ENCODE peak calls at places on chromosomes 5 and 9, in seven cellular contexts. M, F, T, B, V, G and K are unnamed samples.

GRCh38 chr5:109588281-109589035 is 101.3 kb upstream of the MAN2A1 start:
- DNase-seq in M (no peak), F (no peak), T (no peak), B (no peak), V (no peak), G (no peak), K (no peak)

GRCh38 chr9:70421020-70421271 is 6.5 kb upstream of the KLF9 start:
- DNase-seq in M (no peak), F (no peak), T (no peak), B (no peak), V (no peak), G (no peak), K (no peak)

GRCh38 chr5:39638803-39639202 is 214.0 kb upstream of the DAB2 start:
- DNase-seq in M (no peak), F (no peak), T (no peak), B (no peak), V (no peak), G (no peak), K (no peak)

GRCh38 chr5:153483482-153483881 is 7.0 kb upstream of the GRIA1 start:
- DNase-seq in M (no peak), F (no peak), T (no peak), B (no peak), V (no peak), G (no peak), K (no peak)

GRCh38 chr9:114099523-114100270 is 605 bp upstream of the KIF12 start:
- DNase-seq in M (no peak), F (no peak), T (no peak), B (no peak), V (no peak), G (no peak), K (no peak)

GRCh38 chr9:89915187-89915586 is 310.4 kb downstream of the GADD45G start:
- DNase-seq in M (no peak), F (no peak), T (no peak), B (no peak), V (no peak), G (no peak), K (no peak)

GRCh38 chr5:21654-22233 is 70.2 kb upstream of the PLEKHG4B start:
- DNase-seq in M (no peak), F (no peak), T (no peak), B (no peak), V (no peak), G (no peak), K (no peak)

GRCh38 chr9:38062498-38063362 is 6.3 kb downstream of the SHB start:
- DNase-seq in M (no peak), F (no peak), T (peak), B (no peak), V (no peak), G (peak), K (no peak)

GRCh38 chr5:116455061-116455460 is 119.6 kb downstream of the SEMA6A start:
- DNase-seq in M (no peak), F (no peak), T (no peak), B (no peak), V (no peak), G (no peak), K (no peak)

GRCh38 chr5:127041571-127041970 is 11.2 kb upstream of the MARCHF3 start:
- DNase-seq in M (no peak), F (no peak), T (peak), B (no peak), V (no peak), G (no peak), K (no peak)

GRCh38 chr5:98770158-98770910 is 3.1 kb upstream of the RGMB start:
- DNase-seq in M (no peak), F (no peak), T (peak), B (peak), V (no peak), G (peak), K (peak)

GRCh38 chr9:91346644-91347043 is 15.1 kb downstream of the AUH start:
- DNase-seq in M (no peak), F (no peak), T (no peak), B (no peak), V (no peak), G (no peak), K (no peak)

GRCh38 chr9:120366646-120367019 is 213.3 kb downstream of the CDK5RAP2 start:
- DNase-seq in M (no peak), F (no peak), T (peak), B (no peak), V (no peak), G (peak), K (no peak)

GRCh38 chr5:119370521-119370920 is 14.7 kb downstream of the TNFAIP8 start:
- DNase-seq in M (no peak), F (no peak), T (no peak), B (no peak), V (no peak), G (no peak), K (no peak)

GRCh38 chr5:116032094-116032517 is at the start of gene ARL14EPL:
- DNase-seq in M (no peak), F (no peak), T (peak), B (peak), V (peak), G (peak), K (no peak)

GRCh38 chr9:86573886-86574285 is 219.7 kb upstream of the TUT7 start:
- DNase-seq in M (no peak), F (no peak), T (no peak), B (no peak), V (no peak), G (no peak), K (no peak)

GRCh38 chr9:122354536-122355199 is 16.2 kb upstream of the PTGS1 start:
- DNase-seq in M (no peak), F (no peak), T (no peak), B (peak), V (no peak), G (no peak), K (no peak)

GRCh38 chr5:41648976-41649375 is 138.6 kb upstream of the PLCXD3 start:
- DNase-seq in M (no peak), F (no peak), T (no peak), B (peak), V (no peak), G (no peak), K (no peak)

GRCh38 chr9:104553261-104553660 is 15.7 kb upstream of the OR13C8 start:
- DNase-seq in M (no peak), F (no peak), T (no peak), B (no peak), V (no peak), G (no peak), K (no peak)

GRCh38 chr5:180648658-180649296 is 623 bp downstream of the FLT4 start:
- DNase-seq in M (peak), F (peak), T (no peak), B (no peak), V (no peak), G (no peak), K (peak)

GRCh38 chr5:135596788-135597187 is 18.0 kb upstream of the CXCL14 start:
- DNase-seq in M (no peak), F (no peak), T (no peak), B (no peak), V (no peak), G (no peak), K (no peak)

GRCh38 chr9:131872006-131872405 is 132.1 kb upstream of the RAPGEF1 start:
- DNase-seq in M (no peak), F (no peak), T (no peak), B (no peak), V (no peak), G (no peak), K (no peak)

GRCh38 chr5:997001-997474 is 11.6 kb upstream of the NKD2 start:
- DNase-seq in M (no peak), F (no peak), T (no peak), B (no peak), V (no peak), G (peak), K (peak)

GRCh38 chr9:100428871-100429654 is 2.1 kb downstream of the MSANTD3 start:
- DNase-seq in M (no peak), F (no peak), T (peak), B (no peak), V (no peak), G (peak), K (no peak)

GRCh38 chr9:113164536-113165300 is 13.9 kb downstream of the SLC31A2 start:
- DNase-seq in M (no peak), F (no peak), T (peak), B (peak), V (no peak), G (no peak), K (peak)

GRCh38 chr5:176542135-176542595 is 5.0 kb upstream of the RNF44 start:
- DNase-seq in M (peak), F (peak), T (no peak), B (no peak), V (no peak), G (no peak), K (no peak)

GRCh38 chr9:113446323-113446740 is 17.2 kb upstream of the RGS3 start:
- DNase-seq in M (no peak), F (no peak), T (peak), B (no peak), V (no peak), G (peak), K (no peak)

GRCh38 chr9:86175223-86175622 is 75.9 kb upstream of the GOLM1 start:
- DNase-seq in M (no peak), F (no peak), T (no peak), B (no peak), V (no peak), G (no peak), K (no peak)

GRCh38 chr5:116465411-116465810 is 109.2 kb downstream of the SEMA6A start:
- DNase-seq in M (no peak), F (no peak), T (no peak), B (no peak), V (no peak), G (no peak), K (no peak)

GRCh38 chr9:77927265-77927664 is 104.3 kb downstream of the GNAQ start:
- DNase-seq in M (no peak), F (no peak), T (peak), B (no peak), V (no peak), G (no peak), K (no peak)

GRCh38 chr5:123806644-123807043 is 294.7 kb downstream of the CSNK1G3 start:
- DNase-seq in M (no peak), F (no peak), T (no peak), B (no peak), V (no peak), G (no peak), K (no peak)

GRCh38 chr5:36657563-36657995 is 51.2 kb downstream of the SLC1A3 start:
- DNase-seq in M (no peak), F (no peak), T (peak), B (peak), V (peak), G (peak), K (no peak)

GRCh38 chr9:96008502-96009222 is 133.2 kb downstream of the ERCC6L2 start:
- DNase-seq in M (no peak), F (no peak), T (peak), B (no peak), V (no peak), G (no peak), K (no peak)

GRCh38 chr9:136346157-136346481 is 17.4 kb downstream of the DNLZ start:
- DNase-seq in M (no peak), F (no peak), T (no peak), B (no peak), V (no peak), G (no peak), K (no peak)
- H3K27ac ChIP-seq in M (no peak), F (no peak), T (peak), B (no peak), V (peak), G (no peak), K (peak)

GRCh38 chr9:503881-504852 is 289.5 kb downstream of the DOCK8 start:
- DNase-seq in M (peak), F (peak), T (peak), B (peak), V (no peak), G (peak), K (peak)
- TF ChIP-seq CTCF in M (peak), F (peak), T (peak), B (no peak), V (peak), G (peak), K (peak)

GRCh38 chr9:6703898-6704639 is 53.7 kb upstream of the KDM4C start:
- DNase-seq in M (peak), F (peak), T (peak), B (peak), V (no peak), G (peak), K (peak)
- H3K27ac ChIP-seq in M (peak), F (peak), T (peak), B (peak), V (peak), G (peak), K (peak)

GRCh38 chr9:7844283-7844682 is 44.7 kb upstream of the DMAC1 start:
- DNase-seq in M (no peak), F (no peak), T (peak), B (no peak), V (no peak), G (peak), K (no peak)
- TF ChIP-seq CTCF in M (peak), F (peak), T (no peak), B (no peak), V (no peak), G (peak), K (peak)

GRCh38 chr9:93143830-93144530 is 9.9 kb upstream of the NINJ1 start:
- DNase-seq in M (peak), F (peak), T (no peak), B (peak), V (no peak), G (no peak), K (peak)
- H3K27ac ChIP-seq in M (peak), F (peak), T (no peak), B (peak), V (peak), G (no peak), K (peak)

GRCh38 chr5:67989457-67989856 is 226.1 kb upstream of the PIK3R1 start:
- DNase-seq in M (no peak), F (no peak), T (peak), B (no peak), V (no peak), G (no peak), K (no peak)
- TF ChIP-seq CTCF in M (no peak), F (no peak), T (no peak), B (no peak), V (no peak), G (no peak), K (no peak)

DNA sequence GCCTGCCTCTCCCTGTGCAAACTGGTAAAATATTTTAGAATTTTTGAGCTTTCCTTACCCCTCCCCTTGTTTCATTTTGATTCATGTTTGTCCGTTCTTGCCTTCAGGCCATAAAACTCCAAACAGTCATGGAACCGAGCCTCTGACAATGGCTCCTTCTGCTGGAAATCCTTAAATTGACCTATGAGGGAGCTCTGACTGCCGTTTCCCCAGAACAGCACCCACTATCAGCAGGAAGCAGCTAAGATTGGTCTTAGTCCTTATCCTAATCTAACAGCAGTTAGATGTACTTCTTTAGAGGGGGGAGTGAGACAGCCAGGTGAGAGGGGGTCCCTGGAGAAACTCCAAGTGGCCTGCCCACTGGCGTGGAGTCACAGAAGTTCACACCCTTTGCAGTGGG is 106.7 kb downstream of the FAM174A start:
- DNase-seq in M (no peak), F (no peak), T (no peak), B (no peak), V (no peak), G (no peak), K (no peak)
- H3K27ac ChIP-seq in M (no peak), F (no peak), T (no peak), B (no peak), V (no peak), G (no peak), K (no peak)

DNA sequence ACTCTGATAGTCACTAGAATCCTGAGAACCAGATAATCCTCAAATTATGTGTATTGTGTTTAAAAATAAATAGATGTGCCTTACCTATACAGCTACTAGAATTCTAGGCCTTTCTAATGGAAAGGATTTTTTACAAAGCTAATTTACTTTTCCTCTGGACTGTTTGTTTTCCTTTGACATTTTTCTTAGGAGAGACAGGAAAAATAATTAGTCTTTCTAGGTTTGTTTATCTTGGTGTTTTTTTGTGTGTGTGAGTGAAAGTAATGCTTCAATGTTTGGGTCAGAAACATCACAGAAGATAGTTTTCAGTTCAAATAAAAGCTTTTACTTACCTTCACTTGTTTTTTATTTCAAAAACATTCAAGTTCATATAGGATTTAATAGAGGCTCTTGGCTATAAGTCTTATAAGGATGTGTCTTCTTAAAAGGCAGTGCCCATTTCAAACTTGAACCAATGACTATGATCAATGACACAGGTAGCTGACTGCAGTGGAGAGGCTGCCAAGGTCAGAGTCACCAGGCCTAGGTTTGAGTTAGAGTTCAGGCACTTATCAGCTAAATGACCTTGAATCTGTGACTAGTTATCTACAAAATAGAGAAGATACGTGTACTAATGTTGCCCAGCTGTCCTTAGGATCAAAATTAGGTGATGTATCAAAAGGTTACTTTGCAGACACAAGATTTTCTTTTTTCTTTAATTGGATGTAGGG is 92.8 kb downstream of the SNCAIP start:
- DNase-seq in M (no peak), F (no peak), T (no peak), B (no peak), V (no peak), G (no peak), K (no peak)
- TF ChIP-seq CTCF in M (no peak), F (no peak), T (no peak), B (no peak), V (no peak), G (no peak), K (no peak)

GRCh38 chr9:84858373-84858772 is 188.8 kb downstream of the NTRK2 start:
- DNase-seq in M (no peak), F (no peak), T (no peak), B (no peak), V (no peak), G (no peak), K (no peak)

GRCh38 chr9:84863372-84863771 is 193.8 kb downstream of the NTRK2 start:
- DNase-seq in M (no peak), F (no peak), T (no peak), B (no peak), V (no peak), G (no peak), K (no peak)

GRCh38 chr9:84860423-84861115 is 191.0 kb downstream of the NTRK2 start:
- DNase-seq in M (no peak), F (no peak), T (no peak), B (no peak), V (no peak), G (no peak), K (no peak)

GRCh38 chr9:84862786-84863185 is 193.3 kb downstream of the NTRK2 start:
- DNase-seq in M (no peak), F (no peak), T (peak), B (no peak), V (no peak), G (no peak), K (no peak)

GRCh38 chr9:84862308-84862707 is 192.8 kb downstream of the NTRK2 start:
- DNase-seq in M (no peak), F (no peak), T (no peak), B (no peak), V (no peak), G (no peak), K (no peak)
- H3K27ac ChIP-seq in M (no peak), F (no peak), T (no peak), B (no peak), V (no peak), G (no peak), K (peak)